ENCODE peak calls at places on chromosomes 5 and 9, in five cellular contexts. One of them, this sample, is unnamed.

GRCh38 chr5:127595484-127596368 is 53.2 kb upstream of the CTXN3 start:
- DNase-seq in pancreas: no peak
- DNase-seq in A549: no peak
- DNase-seq in vagina: no peak
- DNase-seq in OCI-LY7: no peak
- DNase-seq in this sample: no peak

GRCh38 chr5:95620030-95620869 is at the start of gene GPR150:
- DNase-seq in pancreas: peak
- DNase-seq in A549: peak
- DNase-seq in vagina: no peak
- DNase-seq in OCI-LY7: no peak
- DNase-seq in this sample: peak

GRCh38 chr9:2613730-2614271 is 7.8 kb upstream of the VLDLR start:
- DNase-seq in pancreas: no peak
- DNase-seq in A549: no peak
- DNase-seq in vagina: no peak
- DNase-seq in OCI-LY7: no peak
- DNase-seq in this sample: no peak

GRCh38 chr5:87210076-87210475 is 57.6 kb upstream of the RASA1 start:
- DNase-seq in pancreas: no peak
- DNase-seq in A549: no peak
- DNase-seq in vagina: no peak
- DNase-seq in OCI-LY7: no peak
- DNase-seq in this sample: no peak

GRCh38 chr5:83034036-83034435 is 43.2 kb downstream of the TMEM167A start:
- DNase-seq in pancreas: no peak
- DNase-seq in A549: no peak
- DNase-seq in vagina: no peak
- DNase-seq in OCI-LY7: no peak
- DNase-seq in this sample: no peak

GRCh38 chr5:75551471-75551870 is 39.8 kb downstream of the POLK start:
- DNase-seq in pancreas: no peak
- DNase-seq in A549: no peak
- DNase-seq in vagina: no peak
- DNase-seq in OCI-LY7: no peak
- DNase-seq in this sample: no peak

GRCh38 chr5:110815916-110816605 is 77.3 kb downstream of the SLC25A46 start:
- DNase-seq in pancreas: no peak
- DNase-seq in A549: no peak
- DNase-seq in vagina: no peak
- DNase-seq in OCI-LY7: no peak
- DNase-seq in this sample: no peak

GRCh38 chr5:75491621-75492020 is 19.8 kb downstream of the CERT1 start:
- DNase-seq in pancreas: no peak
- DNase-seq in A549: no peak
- DNase-seq in vagina: no peak
- DNase-seq in OCI-LY7: no peak
- DNase-seq in this sample: no peak

GRCh38 chr5:34866989-34867471 is 28.1 kb downstream of the TTC23L start:
- DNase-seq in pancreas: no peak
- DNase-seq in A549: no peak
- DNase-seq in vagina: no peak
- DNase-seq in OCI-LY7: no peak
- DNase-seq in this sample: no peak

GRCh38 chr5:1749346-1750124 is 50.1 kb downstream of the MRPL36 start:
- DNase-seq in pancreas: peak
- DNase-seq in A549: no peak
- DNase-seq in vagina: no peak
- DNase-seq in OCI-LY7: no peak
- DNase-seq in this sample: no peak

GRCh38 chr9:130937146-130938076 is 1.6 kb downstream of the FIBCD1 start:
- DNase-seq in pancreas: no peak
- DNase-seq in A549: no peak
- DNase-seq in vagina: no peak
- DNase-seq in OCI-LY7: no peak
- DNase-seq in this sample: no peak

GRCh38 chr9:116928884-116929283 is 241.8 kb downstream of the TRIM32 start:
- DNase-seq in pancreas: no peak
- DNase-seq in A549: no peak
- DNase-seq in vagina: no peak
- DNase-seq in OCI-LY7: no peak
- DNase-seq in this sample: no peak

GRCh38 chr5:40399349-40399748 is 280.4 kb upstream of the PTGER4 start:
- DNase-seq in pancreas: no peak
- DNase-seq in A549: no peak
- DNase-seq in vagina: no peak
- DNase-seq in OCI-LY7: no peak
- DNase-seq in this sample: no peak

GRCh38 chr5:78912085-78912771 is 72.9 kb downstream of the ARSB start:
- DNase-seq in pancreas: no peak
- DNase-seq in A549: no peak
- DNase-seq in vagina: no peak
- DNase-seq in OCI-LY7: no peak
- DNase-seq in this sample: no peak

GRCh38 chr9:136631038-136632000 is 31.4 kb upstream of the EGFL7 start:
- DNase-seq in pancreas: peak
- DNase-seq in A549: peak
- DNase-seq in vagina: no peak
- DNase-seq in OCI-LY7: peak
- DNase-seq in this sample: peak

GRCh38 chr9:123548749-123549545 is 192.9 kb downstream of the CRB2 start:
- DNase-seq in pancreas: no peak
- DNase-seq in A549: no peak
- DNase-seq in vagina: no peak
- DNase-seq in OCI-LY7: no peak
- DNase-seq in this sample: no peak

GRCh38 chr5:174625591-174626365 is 98.6 kb upstream of the MSX2 start:
- DNase-seq in pancreas: no peak
- DNase-seq in A549: no peak
- DNase-seq in vagina: no peak
- DNase-seq in OCI-LY7: no peak
- DNase-seq in this sample: no peak

GRCh38 chr5:131630208-131630962 is 4.6 kb downstream of the RAPGEF6 start:
- DNase-seq in pancreas: no peak
- DNase-seq in A549: no peak
- DNase-seq in vagina: no peak
- DNase-seq in OCI-LY7: no peak
- DNase-seq in this sample: no peak

GRCh38 chr5:64947031-64947430 is 178.3 kb downstream of the CWC27 start:
- DNase-seq in pancreas: no peak
- DNase-seq in A549: no peak
- DNase-seq in vagina: no peak
- DNase-seq in OCI-LY7: no peak
- DNase-seq in this sample: no peak

GRCh38 chr5:141094481-141095262 is at the start of gene PCDHB2:
- DNase-seq in pancreas: no peak
- DNase-seq in A549: peak
- DNase-seq in vagina: no peak
- DNase-seq in OCI-LY7: no peak
- DNase-seq in this sample: no peak

GRCh38 chr9:18539203-18539602 is 65.2 kb downstream of the ADAMTSL1 start:
- DNase-seq in pancreas: no peak
- DNase-seq in A549: no peak
- DNase-seq in vagina: no peak
- DNase-seq in OCI-LY7: no peak
- DNase-seq in this sample: no peak

GRCh38 chr5:83654427-83654994 is 66.1 kb downstream of the HAPLN1 start:
- DNase-seq in pancreas: no peak
- DNase-seq in A549: no peak
- DNase-seq in vagina: no peak
- DNase-seq in OCI-LY7: no peak
- DNase-seq in this sample: no peak

GRCh38 chr5:149702607-149702952 is 27.5 kb upstream of the PPARGC1B start:
- DNase-seq in pancreas: no peak
- DNase-seq in A549: no peak
- DNase-seq in vagina: no peak
- DNase-seq in OCI-LY7: no peak
- DNase-seq in this sample: no peak

GRCh38 chr5:122076669-122077450 is 1.2 kb downstream of the LOX start:
- DNase-seq in pancreas: peak
- DNase-seq in A549: peak
- DNase-seq in vagina: peak
- DNase-seq in OCI-LY7: no peak
- DNase-seq in this sample: peak

GRCh38 chr9:127139775-127140174 is 17.3 kb upstream of the ANGPTL2 start:
- DNase-seq in pancreas: no peak
- DNase-seq in A549: no peak
- DNase-seq in vagina: no peak
- DNase-seq in OCI-LY7: no peak
- DNase-seq in this sample: no peak

GRCh38 chr5:62653864-62654575 is 75.4 kb downstream of the LRRC70 start:
- DNase-seq in pancreas: no peak
- DNase-seq in A549: no peak
- DNase-seq in vagina: no peak
- DNase-seq in OCI-LY7: no peak
- DNase-seq in this sample: no peak

GRCh38 chr9:88007291-88007650 is 32.9 kb upstream of the CDK20 start:
- DNase-seq in pancreas: no peak
- DNase-seq in A549: no peak
- DNase-seq in vagina: no peak
- DNase-seq in OCI-LY7: no peak
- DNase-seq in this sample: no peak

GRCh38 chr9:128145951-128146351 is 3.3 kb upstream of the LCN2 start:
- DNase-seq in pancreas: peak
- DNase-seq in A549: no peak
- DNase-seq in vagina: no peak
- DNase-seq in OCI-LY7: no peak
- DNase-seq in this sample: no peak

GRCh38 chr5:87242242-87242641 is 25.4 kb upstream of the RASA1 start:
- DNase-seq in pancreas: no peak
- DNase-seq in A549: no peak
- DNase-seq in vagina: no peak
- DNase-seq in OCI-LY7: no peak
- DNase-seq in this sample: no peak

GRCh38 chr9:5587024-5587423 is 41.9 kb upstream of the RIC1 start:
- DNase-seq in pancreas: no peak
- DNase-seq in A549: no peak
- DNase-seq in vagina: no peak
- DNase-seq in OCI-LY7: no peak
- DNase-seq in this sample: peak

GRCh38 chr5:122363623-122364022 is 51.6 kb downstream of the SNCAIP start:
- DNase-seq in pancreas: no peak
- DNase-seq in A549: no peak
- DNase-seq in vagina: no peak
- DNase-seq in OCI-LY7: no peak
- DNase-seq in this sample: no peak

GRCh38 chr9:16673171-16673570 is 197.3 kb downstream of the BNC2 start:
- DNase-seq in pancreas: no peak
- DNase-seq in A549: no peak
- DNase-seq in vagina: no peak
- DNase-seq in OCI-LY7: no peak
- DNase-seq in this sample: no peak

GRCh38 chr9:20844916-20845315 is 160.9 kb downstream of the FOCAD start:
- DNase-seq in pancreas: no peak
- DNase-seq in A549: no peak
- DNase-seq in vagina: no peak
- DNase-seq in OCI-LY7: no peak
- DNase-seq in this sample: no peak

GRCh38 chr5:41747708-41748107 is 122.5 kb downstream of the OXCT1 start:
- DNase-seq in pancreas: no peak
- DNase-seq in A549: no peak
- DNase-seq in vagina: no peak
- DNase-seq in OCI-LY7: no peak
- DNase-seq in this sample: no peak

GRCh38 chr5:168916266-168916665 is 337.1 kb upstream of the PANK3 start:
- DNase-seq in pancreas: no peak
- DNase-seq in A549: no peak
- DNase-seq in vagina: peak
- DNase-seq in OCI-LY7: no peak
- DNase-seq in this sample: no peak
- H3K27ac ChIP-seq in pancreas: no peak
- H3K27ac ChIP-seq in A549: no peak
- H3K27ac ChIP-seq in vagina: no peak
- H3K27ac ChIP-seq in OCI-LY7: no peak
- H3K27ac ChIP-seq in this sample: no peak

GRCh38 chr5:54831233-54831632 is 154.2 kb downstream of the ESM1 start:
- DNase-seq in pancreas: no peak
- DNase-seq in A549: no peak
- DNase-seq in vagina: no peak
- DNase-seq in OCI-LY7: no peak
- DNase-seq in this sample: no peak
- H3K27ac ChIP-seq in pancreas: no peak
- H3K27ac ChIP-seq in A549: no peak
- H3K27ac ChIP-seq in vagina: no peak
- H3K27ac ChIP-seq in OCI-LY7: no peak
- H3K27ac ChIP-seq in this sample: no peak

GRCh38 chr9:37632479-37632878 is 18.3 kb upstream of the FRMPD1 start:
- DNase-seq in pancreas: no peak
- DNase-seq in A549: no peak
- DNase-seq in vagina: no peak
- DNase-seq in OCI-LY7: no peak
- DNase-seq in this sample: no peak
- H3K27ac ChIP-seq in pancreas: no peak
- H3K27ac ChIP-seq in A549: no peak
- H3K27ac ChIP-seq in vagina: no peak
- H3K27ac ChIP-seq in OCI-LY7: no peak
- H3K27ac ChIP-seq in this sample: no peak

GRCh38 chr9:133545494-133546286 is 11.2 kb downstream of the ADAMTSL2 start:
- DNase-seq in pancreas: no peak
- DNase-seq in A549: no peak
- DNase-seq in vagina: no peak
- DNase-seq in OCI-LY7: no peak
- DNase-seq in this sample: no peak
- H3K27ac ChIP-seq in pancreas: no peak
- H3K27ac ChIP-seq in A549: no peak
- H3K27ac ChIP-seq in vagina: no peak
- H3K27ac ChIP-seq in OCI-LY7: no peak
- H3K27ac ChIP-seq in this sample: no peak

DNA sequence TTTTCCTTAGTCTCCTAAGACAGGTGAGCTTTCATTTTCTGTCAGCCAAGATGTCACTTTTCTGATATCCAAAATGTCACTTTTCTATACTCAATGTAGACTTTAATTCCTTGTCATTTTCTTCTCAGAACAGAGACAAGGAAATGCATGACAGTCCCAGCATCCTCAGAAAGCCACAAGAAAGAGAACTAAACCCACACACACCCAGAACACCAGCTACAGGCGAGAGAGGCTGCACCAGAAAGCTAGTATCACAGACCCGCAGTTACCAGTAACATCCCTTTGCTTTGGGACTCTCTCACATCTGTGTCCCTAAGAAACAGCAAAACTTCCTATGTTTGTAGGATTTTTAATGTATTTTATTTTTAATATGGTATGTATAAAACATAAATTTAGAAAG is 17.1 kb downstream of the TRMO start:
- DNase-seq in pancreas: no peak
- DNase-seq in A549: no peak
- DNase-seq in vagina: no peak
- DNase-seq in OCI-LY7: no peak
- DNase-seq in this sample: no peak
- H3K27ac ChIP-seq in pancreas: no peak
- H3K27ac ChIP-seq in A549: no peak
- H3K27ac ChIP-seq in vagina: no peak
- H3K27ac ChIP-seq in OCI-LY7: no peak
- H3K27ac ChIP-seq in this sample: no peak

GRCh38 chr9:113650207-113651131 is 186.9 kb downstream of the RGS3 start:
- DNase-seq in pancreas: no peak
- DNase-seq in A549: peak
- DNase-seq in vagina: no peak
- DNase-seq in OCI-LY7: no peak
- DNase-seq in this sample: no peak
- H3K27ac ChIP-seq in pancreas: no peak
- H3K27ac ChIP-seq in A549: peak
- H3K27ac ChIP-seq in vagina: no peak
- H3K27ac ChIP-seq in OCI-LY7: no peak
- H3K27ac ChIP-seq in this sample: no peak

This sample was measured in SJSA1.